ENCODE peak calls at places on chromosome 16, in six cellular contexts. L is anterior cingulate cortex, A is AG04450, O is dorsolateral prefrontal cortex, K is colonic mucosa, C is SK-N-SH. Q is an unnamed sample.

GRCh38 chr16:1471569-1472194 is 3.1 kb downstream of the CLCN7 start:
- DNase-seq in L (no peak), A (no peak), O (no peak), K (no peak), C (no peak), Q (no peak)

GRCh38 chr16:85179344-85180046 is 67.2 kb upstream of the CIBAR2 start:
- DNase-seq in L (no peak), A (no peak), O (no peak), K (no peak), C (no peak), Q (no peak)

GRCh38 chr16:11914759-11915643 is 755 bp downstream of the GSPT1 start:
- DNase-seq in L (no peak), A (no peak), O (peak), K (peak), C (peak), Q (peak)

GRCh38 chr16:51431517-51432241 is 280.6 kb upstream of the SALL1 start:
- DNase-seq in L (no peak), A (peak), O (peak), K (no peak), C (peak), Q (no peak)

GRCh38 chr16:67526149-67526732 is 2.4 kb upstream of the RIPOR1 start:
- DNase-seq in L (no peak), A (no peak), O (no peak), K (no peak), C (no peak), Q (no peak)

GRCh38 chr16:66493490-66494401 is 56.2 kb downstream of the TK2 start:
- DNase-seq in L (no peak), A (no peak), O (no peak), K (no peak), C (no peak), Q (no peak)

GRCh38 chr16:89024546-89024945 is 47.5 kb upstream of the CBFA2T3 start:
- DNase-seq in L (no peak), A (no peak), O (peak), K (no peak), C (no peak), Q (no peak)

GRCh38 chr16:84761448-84762368 is 58.1 kb upstream of the CRISPLD2 start:
- DNase-seq in L (no peak), A (no peak), O (no peak), K (no peak), C (no peak), Q (no peak)

GRCh38 chr16:74738134-74738541 is 36.5 kb downstream of the FA2H start:
- DNase-seq in L (no peak), A (no peak), O (no peak), K (peak), C (peak), Q (no peak)

GRCh38 chr16:63050391-63050790 is 1014.2 kb upstream of the CDH8 start:
- DNase-seq in L (no peak), A (no peak), O (no peak), K (no peak), C (no peak), Q (no peak)

GRCh38 chr16:89822188-89823086 is 5.8 kb upstream of the SPIRE2 start:
- DNase-seq in L (no peak), A (no peak), O (no peak), K (peak), C (no peak), Q (no peak)

GRCh38 chr16:72819345-72819744 is 228.6 kb downstream of the ZFHX3 start:
- DNase-seq in L (no peak), A (no peak), O (no peak), K (no peak), C (no peak), Q (no peak)

GRCh38 chr16:54086791-54087190 is 199.8 kb downstream of the IRX3 start:
- DNase-seq in L (no peak), A (no peak), O (no peak), K (no peak), C (no peak), Q (no peak)

GRCh38 chr16:24156777-24157176 is 99.4 kb upstream of the CACNG3 start:
- DNase-seq in L (no peak), A (no peak), O (no peak), K (no peak), C (no peak), Q (no peak)

GRCh38 chr16:57007050-57007449 is 17.7 kb downstream of the NLRC5 start:
- DNase-seq in L (no peak), A (no peak), O (no peak), K (no peak), C (no peak), Q (no peak)

GRCh38 chr16:87173294-87173883 is 143.8 kb downstream of the C16orf95 start:
- DNase-seq in L (no peak), A (no peak), O (no peak), K (no peak), C (no peak), Q (no peak)

GRCh38 chr16:49600541-49600940 is 226.9 kb downstream of the C16orf78 start:
- DNase-seq in L (no peak), A (no peak), O (no peak), K (no peak), C (peak), Q (no peak)

GRCh38 chr16:64417711-64418227 is 704.1 kb downstream of the CDH11 start:
- DNase-seq in L (no peak), A (no peak), O (no peak), K (no peak), C (no peak), Q (no peak)